ENCODE peak calls at places on chromosomes 2 and 18, in nine cellular contexts. X is PC-3, J is ovary, K is A549, T is gastrocnemius medialis, R is adipocyte, Q is left lung, G is fibroblast of lung, S is NT2/D1. I is an unnamed sample.
A peak's percentile ranks its signal among the peaks of the same experiment; 100 is the strongest.

GRCh38 chr2:119545076-119545475 is 827 bp downstream of the CFAP221 start:
- DNase-seq in K (no peak), S (no peak), J (no peak), R (no peak), Q (no peak), X (no peak), G (peak; percentile 38), T (no peak), I (no peak)

GRCh38 chr2:46025683-46026082 is 271.5 kb upstream of the EPAS1 start:
- DNase-seq in G (no peak), S (no peak), Q (no peak), J (no peak), X (no peak), T (no peak), R (no peak), K (no peak), I (no peak)

GRCh38 chr2:151260492-151261239 is 997 bp downstream of the RBM43 start:
- DNase-seq in X (no peak), T (no peak), S (no peak), Q (no peak), K (no peak), J (no peak), R (peak; percentile 67), G (peak; percentile 46), I (no peak)

GRCh38 chr2:105888625-105889024 is 143.9 kb downstream of the NCK2 start:
- DNase-seq in S (peak; percentile 18), K (peak; percentile 29), G (no peak), R (no peak), Q (no peak), T (no peak), J (no peak), X (peak; percentile 24), I (no peak)

GRCh38 chr2:173161516-173161915 is 85.9 kb downstream of the MAP3K20 start:
- DNase-seq in K (peak; percentile 16), J (no peak), R (no peak), Q (no peak), G (no peak), S (no peak), X (no peak), T (no peak), I (no peak)

GRCh38 chr2:224155896-224156295 is 116.8 kb upstream of the SERPINE2 start:
- DNase-seq in J (no peak), T (no peak), G (peak; percentile 72), X (no peak), Q (no peak), S (no peak), R (peak; percentile 54), K (no peak), I (no peak)

GRCh38 chr2:164770421-164770916 is 71.2 kb downstream of the COBLL1 start:
- DNase-seq in G (no peak), X (no peak), R (no peak), Q (no peak), K (no peak), S (no peak), J (no peak), T (no peak), I (no peak)

GRCh38 chr2:29223851-29224692 is 108.9 kb downstream of the CLIP4 start:
- DNase-seq in S (no peak), J (no peak), X (peak; percentile 52), R (no peak), Q (peak; percentile 75), K (no peak), T (peak; percentile 51), G (peak; percentile 78), I (peak; percentile 85)

GRCh38 chr2:239035361-239035814 is 187.5 kb downstream of the TWIST2 start:
- DNase-seq in X (peak; percentile 57), Q (no peak), R (peak; percentile 69), S (no peak), K (no peak), T (no peak), J (peak; percentile 80), G (no peak), I (no peak)

GRCh38 chr2:127640082-127641072 is 5.6 kb upstream of the GPR17 start:
- DNase-seq in G (no peak), X (no peak), R (no peak), K (no peak), T (no peak), J (no peak), S (no peak), Q (no peak), I (no peak)

GRCh38 chr2:8581048-8581561 is 100.8 kb upstream of the ID2 start:
- DNase-seq in K (no peak), S (no peak), Q (no peak), X (no peak), G (no peak), R (no peak), J (no peak), T (no peak), I (peak; percentile 43)
- H3K4me1 ChIP-seq in K (no peaks in the 10 kb centered on the region), S (peaks cover 15% of the 10 kb centered on the region), Q (peaks cover 41% of the 10 kb centered on the region), X (peaks cover 10% of the 10 kb centered on the region), G (no peaks in the 10 kb centered on the region), R (no peaks in the 10 kb centered on the region), J (no peaks in the 10 kb centered on the region), T (peaks cover 3% of the 10 kb centered on the region), I (no peaks in the 10 kb centered on the region)

DNA sequence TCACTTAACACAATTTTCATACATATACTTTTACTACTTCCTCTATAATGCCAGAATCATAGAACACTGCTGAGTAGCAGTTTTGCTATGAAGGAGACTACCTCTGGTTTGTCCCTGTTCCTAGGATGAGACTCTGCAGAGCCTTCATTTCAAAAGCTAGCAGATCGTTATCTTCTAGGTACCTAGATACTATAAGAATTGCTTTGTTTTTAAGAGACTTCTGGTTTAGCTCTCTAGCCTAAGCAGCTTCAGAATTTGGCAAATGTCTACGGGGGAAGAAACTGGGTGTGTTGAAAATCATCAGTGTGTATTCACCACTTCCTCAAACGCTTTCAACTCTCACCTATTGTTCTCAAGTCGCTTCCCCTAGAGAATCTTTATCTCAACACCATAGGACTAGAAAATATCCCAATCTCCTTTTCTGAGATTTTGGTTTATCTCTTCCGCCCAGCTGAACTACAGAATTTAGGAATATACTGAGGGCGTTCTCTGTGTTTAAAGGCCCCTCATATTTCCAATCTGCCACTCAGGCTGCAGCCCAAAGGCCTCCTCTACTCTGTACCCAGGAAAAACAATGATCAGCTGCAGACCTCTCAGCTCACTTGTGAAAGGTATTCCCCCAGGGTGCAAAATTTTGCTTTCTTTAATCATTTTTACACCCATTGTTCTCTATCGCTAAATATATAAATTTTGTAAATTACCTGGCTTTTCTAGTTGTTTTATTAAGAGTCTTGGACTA is 28.7 kb downstream of the SMAD2 start:
- DNase-seq in X (no peak), Q (no peak), K (no peak), J (no peak), T (no peak), S (no peak), G (no peak), R (no peak), I (no peak)
- H3K4me1 ChIP-seq in X (peaks cover 8% of the 10 kb centered on the region), Q (peaks cover 42% of the 10 kb centered on the region), K (peaks cover 57% of the 10 kb centered on the region), J (no peaks in the 10 kb centered on the region), T (peaks cover 48% of the 10 kb centered on the region), S (no peaks in the 10 kb centered on the region), G (no peaks in the 10 kb centered on the region), R (peaks cover 9% of the 10 kb centered on the region), I (peaks cover 7% of the 10 kb centered on the region)

GRCh38 chr2:138275881-138276280 is 225.7 kb upstream of the SPOPL start:
- DNase-seq in G (peak; percentile 47), S (no peak), J (no peak), K (peak; percentile 61), Q (no peak), R (peak; percentile 47), T (no peak), X (peak; percentile 88), I (no peak)
- H3K4me1 ChIP-seq in G (peaks cover 13% of the 10 kb centered on the region), S (peaks cover 3% of the 10 kb centered on the region), J (peaks cover 4% of the 10 kb centered on the region), K (peaks cover 43% of the 10 kb centered on the region), Q (no peaks in the 10 kb centered on the region), R (peaks cover 34% of the 10 kb centered on the region), T (no peaks in the 10 kb centered on the region), X (peaks cover 25% of the 10 kb centered on the region), I (peaks cover 28% of the 10 kb centered on the region)

GRCh38 chr2:10362096-10362897 is 59.6 kb downstream of the HPCAL1 start:
- DNase-seq in J (no peak), X (no peak), Q (no peak), T (no peak), S (no peak), K (no peak), R (no peak), G (no peak), I (no peak)

GRCh38 chr2:10362898-10363195 is 60.1 kb downstream of the HPCAL1 start:
- DNase-seq in G (no peak), Q (no peak), J (no peak), K (no peak), R (no peak), S (no peak), X (no peak), T (no peak), I (no peak)

GRCh38 chr2:10361220-10361588 is 58.5 kb downstream of the HPCAL1 start:
- DNase-seq in J (no peak), G (peak; percentile 65), S (no peak), R (no peak), X (no peak), T (no peak), Q (no peak), K (no peak), I (no peak)

GRCh38 chr2:10366601-10367270 is 64.0 kb downstream of the HPCAL1 start:
- DNase-seq in X (no peak), Q (no peak), T (no peak), K (no peak), G (no peak), R (no peak), J (no peak), S (no peak), I (peak; percentile 42)

DNA sequence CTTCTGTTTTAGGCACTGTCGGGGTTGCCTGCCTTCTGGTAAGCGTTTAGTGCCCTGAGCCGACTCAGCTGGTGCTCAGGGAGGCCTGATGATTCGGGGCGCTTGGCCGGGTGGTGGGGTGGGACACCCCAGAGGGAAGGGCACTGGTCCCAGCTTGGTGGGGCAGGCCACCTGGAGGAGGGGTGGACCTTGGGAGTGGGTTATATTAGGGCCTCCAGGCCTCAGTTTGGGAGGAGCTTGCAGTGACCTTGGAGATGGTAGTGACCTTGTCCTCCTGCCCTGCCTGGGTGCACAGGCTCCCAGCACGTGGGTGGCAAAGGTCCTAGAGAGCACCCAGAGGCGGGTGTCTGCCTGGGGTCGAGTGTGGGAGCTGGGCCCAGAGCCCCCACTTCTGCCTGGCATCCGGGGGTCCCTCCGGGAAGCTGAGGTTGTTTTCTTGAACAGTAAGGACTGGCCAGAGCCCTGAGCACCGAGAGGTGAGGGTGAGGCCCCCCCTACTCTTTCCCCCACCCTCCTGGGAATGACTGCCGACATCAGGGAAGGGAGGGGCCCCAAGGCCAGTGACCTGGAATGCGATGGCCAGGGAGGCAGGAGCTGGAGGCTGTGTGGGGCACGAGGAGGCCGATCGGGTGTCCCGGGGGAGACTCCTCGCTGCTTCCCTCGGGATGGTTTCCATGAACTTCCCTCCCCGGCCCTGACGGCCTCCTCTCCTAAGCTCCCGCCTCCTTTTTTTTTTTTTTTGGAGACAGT is 61.3 kb downstream of the HPCAL1 start:
- DNase-seq in G (no peak), X (no peak), T (no peak), R (no peak), S (no peak), K (no peak), J (no peak), Q (no peak), I (no peak)
- H3K4me1 ChIP-seq in G (no peaks in the 10 kb centered on the region), X (no peaks in the 10 kb centered on the region), T (no peaks in the 10 kb centered on the region), R (no peaks in the 10 kb centered on the region), S (peaks cover 3% of the 10 kb centered on the region), K (peaks cover 8% of the 10 kb centered on the region), J (peaks cover 17% of the 10 kb centered on the region), Q (peaks cover 42% of the 10 kb centered on the region), I (no peaks in the 10 kb centered on the region)

I was measured in RWPE2.